ENCODE peak calls at places on chromosomes 5 and 9, in five cellular contexts. One of them, this sample, is unnamed.

GRCh38 chr5:1729641-1730486 is 69.8 kb downstream of the MRPL36 start:
- DNase-seq in transverse colon: no peak
- DNase-seq in CD8-positive, alpha-beta memory T cell: no peak
- DNase-seq in upper lobe of right lung: peak
- DNase-seq in heart right ventricle: no peak
- DNase-seq in this sample: peak

GRCh38 chr5:164362021-164362420 is 856.6 kb downstream of the MAT2B start:
- DNase-seq in transverse colon: no peak
- DNase-seq in CD8-positive, alpha-beta memory T cell: no peak
- DNase-seq in upper lobe of right lung: no peak
- DNase-seq in heart right ventricle: no peak
- DNase-seq in this sample: no peak

GRCh38 chr5:150057996-150058395 is 28.4 kb downstream of the CSF1R start:
- DNase-seq in transverse colon: no peak
- DNase-seq in CD8-positive, alpha-beta memory T cell: no peak
- DNase-seq in upper lobe of right lung: no peak
- DNase-seq in heart right ventricle: no peak
- DNase-seq in this sample: no peak

GRCh38 chr5:8633706-8634105 is 764.8 kb downstream of the MTRR start:
- DNase-seq in transverse colon: no peak
- DNase-seq in CD8-positive, alpha-beta memory T cell: no peak
- DNase-seq in upper lobe of right lung: no peak
- DNase-seq in heart right ventricle: no peak
- DNase-seq in this sample: no peak

GRCh38 chr5:13218518-13218917 is 726.0 kb downstream of the DNAH5 start:
- DNase-seq in transverse colon: no peak
- DNase-seq in CD8-positive, alpha-beta memory T cell: no peak
- DNase-seq in upper lobe of right lung: no peak
- DNase-seq in heart right ventricle: no peak
- DNase-seq in this sample: no peak

GRCh38 chr9:38112010-38112409 is 43.0 kb upstream of the SHB start:
- DNase-seq in transverse colon: no peak
- DNase-seq in CD8-positive, alpha-beta memory T cell: no peak
- DNase-seq in upper lobe of right lung: no peak
- DNase-seq in heart right ventricle: no peak
- DNase-seq in this sample: no peak

GRCh38 chr5:180331647-180331950 is 21.5 kb downstream of the GFPT2 start:
- DNase-seq in transverse colon: no peak
- DNase-seq in CD8-positive, alpha-beta memory T cell: no peak
- DNase-seq in upper lobe of right lung: no peak
- DNase-seq in heart right ventricle: no peak
- DNase-seq in this sample: no peak

GRCh38 chr5:96652769-96653455 is 9.3 kb upstream of the CAST start:
- DNase-seq in transverse colon: no peak
- DNase-seq in CD8-positive, alpha-beta memory T cell: no peak
- DNase-seq in upper lobe of right lung: no peak
- DNase-seq in heart right ventricle: no peak
- DNase-seq in this sample: no peak

GRCh38 chr9:36487482-36488321 is 85.0 kb upstream of the MELK start:
- DNase-seq in transverse colon: peak
- DNase-seq in CD8-positive, alpha-beta memory T cell: peak
- DNase-seq in upper lobe of right lung: peak
- DNase-seq in heart right ventricle: peak
- DNase-seq in this sample: peak

GRCh38 chr5:160333726-160334125 is 21.4 kb upstream of the CCNJL start:
- DNase-seq in transverse colon: no peak
- DNase-seq in CD8-positive, alpha-beta memory T cell: no peak
- DNase-seq in upper lobe of right lung: peak
- DNase-seq in heart right ventricle: no peak
- DNase-seq in this sample: no peak

GRCh38 chr5:88172847-88173758 is 95.5 kb downstream of the TMEM161B start:
- DNase-seq in transverse colon: no peak
- DNase-seq in CD8-positive, alpha-beta memory T cell: no peak
- DNase-seq in upper lobe of right lung: no peak
- DNase-seq in heart right ventricle: no peak
- DNase-seq in this sample: peak

GRCh38 chr5:171762016-171762415 is 23.6 kb upstream of the SMIM23 start:
- DNase-seq in transverse colon: no peak
- DNase-seq in CD8-positive, alpha-beta memory T cell: no peak
- DNase-seq in upper lobe of right lung: no peak
- DNase-seq in heart right ventricle: no peak
- DNase-seq in this sample: no peak

GRCh38 chr9:136138566-136138965 is 19.9 kb upstream of the TMEM250 start:
- DNase-seq in transverse colon: peak
- DNase-seq in CD8-positive, alpha-beta memory T cell: peak
- DNase-seq in upper lobe of right lung: no peak
- DNase-seq in heart right ventricle: no peak
- DNase-seq in this sample: peak

GRCh38 chr5:159395202-159395601 is 64.9 kb upstream of the IL12B start:
- DNase-seq in transverse colon: no peak
- DNase-seq in CD8-positive, alpha-beta memory T cell: no peak
- DNase-seq in upper lobe of right lung: no peak
- DNase-seq in heart right ventricle: no peak
- DNase-seq in this sample: no peak

GRCh38 chr5:153629027-153629426 is 138.6 kb downstream of the GRIA1 start:
- DNase-seq in transverse colon: no peak
- DNase-seq in CD8-positive, alpha-beta memory T cell: no peak
- DNase-seq in upper lobe of right lung: peak
- DNase-seq in heart right ventricle: peak
- DNase-seq in this sample: peak

GRCh38 chr5:133433133-133433532 is 179.2 kb downstream of the FSTL4 start:
- DNase-seq in transverse colon: no peak
- DNase-seq in CD8-positive, alpha-beta memory T cell: no peak
- DNase-seq in upper lobe of right lung: no peak
- DNase-seq in heart right ventricle: no peak
- DNase-seq in this sample: no peak
- H3K27ac ChIP-seq in transverse colon: no peak
- H3K27ac ChIP-seq in CD8-positive, alpha-beta memory T cell: no peak
- H3K27ac ChIP-seq in upper lobe of right lung: no peak
- H3K27ac ChIP-seq in heart right ventricle: no peak
- H3K27ac ChIP-seq in this sample: no peak

GRCh38 chr5:65018763-65019162 is 250.0 kb downstream of the CWC27 start:
- DNase-seq in transverse colon: no peak
- DNase-seq in CD8-positive, alpha-beta memory T cell: no peak
- DNase-seq in upper lobe of right lung: no peak
- DNase-seq in heart right ventricle: peak
- DNase-seq in this sample: no peak

GRCh38 chr5:65022932-65023331 is 254.2 kb downstream of the CWC27 start:
- DNase-seq in transverse colon: no peak
- DNase-seq in CD8-positive, alpha-beta memory T cell: no peak
- DNase-seq in upper lobe of right lung: no peak
- DNase-seq in heart right ventricle: no peak
- DNase-seq in this sample: no peak

GRCh38 chr5:65020492-65020891 is 251.8 kb downstream of the CWC27 start:
- DNase-seq in transverse colon: no peak
- DNase-seq in CD8-positive, alpha-beta memory T cell: no peak
- DNase-seq in upper lobe of right lung: no peak
- DNase-seq in heart right ventricle: no peak
- DNase-seq in this sample: no peak

GRCh38 chr5:65024681-65025080 is 256.0 kb downstream of the CWC27 start:
- DNase-seq in transverse colon: no peak
- DNase-seq in CD8-positive, alpha-beta memory T cell: no peak
- DNase-seq in upper lobe of right lung: no peak
- DNase-seq in heart right ventricle: no peak
- DNase-seq in this sample: no peak

DNA sequence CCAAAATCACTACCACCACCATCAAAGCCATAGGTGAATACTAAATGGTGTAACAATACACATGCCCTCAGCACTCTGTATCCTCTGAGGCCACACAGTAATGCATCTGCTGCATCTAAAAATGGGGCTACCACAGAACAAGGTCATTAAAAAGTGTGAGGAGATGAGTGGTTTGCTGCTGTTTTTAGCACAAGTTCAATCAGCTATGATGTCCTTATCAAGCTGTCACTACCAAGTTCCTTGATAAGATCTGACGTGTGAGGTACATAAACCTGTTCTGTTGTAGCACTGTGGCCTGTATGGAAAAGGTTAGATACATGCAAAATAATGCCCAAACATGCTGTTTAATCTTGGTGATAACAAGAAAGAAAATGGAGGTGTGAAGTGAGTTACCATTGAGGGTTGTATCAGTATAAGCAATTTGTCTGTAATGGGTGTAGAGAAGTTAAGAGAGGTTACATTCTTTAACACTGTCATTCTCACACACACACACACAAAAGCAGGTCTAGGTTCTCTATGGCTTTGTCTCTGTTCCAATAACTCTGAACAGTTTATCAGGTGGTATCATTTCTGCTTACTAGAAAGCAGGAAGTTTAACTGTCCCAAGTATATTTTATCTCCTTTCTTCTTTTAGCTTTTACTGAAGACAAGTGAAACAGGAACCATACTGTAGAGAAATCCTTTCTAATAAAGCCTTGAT is 252.9 kb downstream of the CWC27 start:
- DNase-seq in transverse colon: no peak
- DNase-seq in CD8-positive, alpha-beta memory T cell: no peak
- DNase-seq in upper lobe of right lung: no peak
- DNase-seq in heart right ventricle: no peak
- DNase-seq in this sample: no peak
- H3K27ac ChIP-seq in transverse colon: no peak
- H3K27ac ChIP-seq in CD8-positive, alpha-beta memory T cell: no peak
- H3K27ac ChIP-seq in upper lobe of right lung: no peak
- H3K27ac ChIP-seq in heart right ventricle: peak
- H3K27ac ChIP-seq in this sample: no peak

DNA sequence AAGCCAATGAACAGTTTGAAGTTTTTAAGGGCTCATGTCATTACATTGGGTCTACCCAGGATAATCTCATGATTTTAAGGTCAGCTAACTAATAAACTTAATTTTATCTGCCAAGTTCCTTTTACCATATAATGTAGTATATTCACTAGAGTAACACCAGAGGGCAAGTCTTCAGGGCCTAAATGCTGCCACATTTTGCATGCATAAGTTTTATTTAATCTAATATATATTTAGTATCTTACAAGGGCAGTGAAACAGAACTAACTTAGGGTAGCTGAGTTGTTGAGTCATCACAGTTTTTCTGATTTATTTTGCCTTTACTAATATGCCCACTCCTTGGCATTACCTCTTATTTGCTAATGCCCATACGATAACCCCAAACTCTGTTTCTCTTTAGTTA is 8.1 kb upstream of the APC start:
- DNase-seq in transverse colon: no peak
- DNase-seq in CD8-positive, alpha-beta memory T cell: no peak
- DNase-seq in upper lobe of right lung: no peak
- DNase-seq in heart right ventricle: no peak
- DNase-seq in this sample: no peak
- H3K27ac ChIP-seq in transverse colon: no peak
- H3K27ac ChIP-seq in CD8-positive, alpha-beta memory T cell: no peak
- H3K27ac ChIP-seq in upper lobe of right lung: no peak
- H3K27ac ChIP-seq in heart right ventricle: no peak
- H3K27ac ChIP-seq in this sample: no peak

GRCh38 chr9:109968702-109969450 is 188.9 kb downstream of the PALM2AKAP2 start:
- DNase-seq in transverse colon: no peak
- DNase-seq in CD8-positive, alpha-beta memory T cell: no peak
- DNase-seq in upper lobe of right lung: no peak
- DNase-seq in heart right ventricle: peak
- DNase-seq in this sample: no peak
- H3K27ac ChIP-seq in transverse colon: no peak
- H3K27ac ChIP-seq in CD8-positive, alpha-beta memory T cell: no peak
- H3K27ac ChIP-seq in upper lobe of right lung: peak
- H3K27ac ChIP-seq in heart right ventricle: peak
- H3K27ac ChIP-seq in this sample: no peak

GRCh38 chr9:112866662-112867274 is 23.9 kb downstream of the SLC46A2 start:
- DNase-seq in transverse colon: peak
- DNase-seq in CD8-positive, alpha-beta memory T cell: no peak
- DNase-seq in upper lobe of right lung: no peak
- DNase-seq in heart right ventricle: no peak
- DNase-seq in this sample: peak

GRCh38 chr9:112864982-112865381 is 25.7 kb downstream of the SLC46A2 start:
- DNase-seq in transverse colon: no peak
- DNase-seq in CD8-positive, alpha-beta memory T cell: no peak
- DNase-seq in upper lobe of right lung: no peak
- DNase-seq in heart right ventricle: no peak
- DNase-seq in this sample: no peak

GRCh38 chr9:112868461-112868860 is 22.2 kb downstream of the SLC46A2 start:
- DNase-seq in transverse colon: no peak
- DNase-seq in CD8-positive, alpha-beta memory T cell: no peak
- DNase-seq in upper lobe of right lung: no peak
- DNase-seq in heart right ventricle: no peak
- DNase-seq in this sample: no peak

GRCh38 chr9:112868956-112869594 is 21.6 kb downstream of the SLC46A2 start:
- DNase-seq in transverse colon: no peak
- DNase-seq in CD8-positive, alpha-beta memory T cell: no peak
- DNase-seq in upper lobe of right lung: no peak
- DNase-seq in heart right ventricle: no peak
- DNase-seq in this sample: no peak

GRCh38 chr9:112867275-112867991 is 23.2 kb downstream of the SLC46A2 start:
- DNase-seq in transverse colon: peak
- DNase-seq in CD8-positive, alpha-beta memory T cell: no peak
- DNase-seq in upper lobe of right lung: no peak
- DNase-seq in heart right ventricle: no peak
- DNase-seq in this sample: peak
- H3K27ac ChIP-seq in transverse colon: peak
- H3K27ac ChIP-seq in CD8-positive, alpha-beta memory T cell: no peak
- H3K27ac ChIP-seq in upper lobe of right lung: no peak
- H3K27ac ChIP-seq in heart right ventricle: no peak
- H3K27ac ChIP-seq in this sample: peak

DNA sequence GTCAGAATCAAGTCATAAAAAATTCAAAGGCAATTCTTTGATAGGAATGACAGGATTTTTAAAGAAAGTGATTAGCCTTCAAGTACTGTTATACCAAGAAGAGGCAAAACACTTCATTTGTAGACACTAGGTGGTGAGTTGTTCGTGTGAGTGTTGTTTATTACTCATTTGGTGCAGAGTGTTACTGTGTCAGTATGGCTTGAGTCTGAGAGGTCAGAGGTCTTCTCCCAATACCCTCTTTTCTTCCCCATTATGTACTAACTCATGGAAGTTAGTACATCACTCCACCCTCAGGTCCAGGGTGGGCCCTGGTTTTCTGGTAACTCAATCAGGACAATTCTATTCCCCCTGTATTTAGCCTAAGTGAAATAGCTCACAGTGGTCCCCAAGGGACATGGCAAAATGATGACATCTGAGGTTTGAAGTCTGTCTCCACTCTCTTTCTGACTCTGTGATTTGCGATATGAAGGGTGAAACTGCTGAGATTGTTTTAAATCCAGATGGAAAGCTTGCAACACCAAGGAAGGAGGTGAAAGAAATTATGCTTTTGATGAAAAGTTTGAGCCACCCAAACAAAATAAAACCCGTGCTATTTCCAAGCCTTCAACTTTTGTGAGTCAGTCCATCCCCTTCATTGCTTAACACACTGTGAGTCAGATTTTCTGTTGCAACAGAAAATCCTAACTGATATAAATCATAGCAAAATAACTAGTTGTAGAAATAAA is 56.8 kb downstream of the NUDT12 start:
- DNase-seq in transverse colon: no peak
- DNase-seq in CD8-positive, alpha-beta memory T cell: no peak
- DNase-seq in upper lobe of right lung: no peak
- DNase-seq in heart right ventricle: no peak
- DNase-seq in this sample: no peak
- H3K27ac ChIP-seq in transverse colon: no peak
- H3K27ac ChIP-seq in CD8-positive, alpha-beta memory T cell: no peak
- H3K27ac ChIP-seq in upper lobe of right lung: no peak
- H3K27ac ChIP-seq in heart right ventricle: no peak
- H3K27ac ChIP-seq in this sample: no peak

GRCh38 chr9:34200092-34200491 is 21.2 kb downstream of the UBAP1 start:
- DNase-seq in transverse colon: no peak
- DNase-seq in CD8-positive, alpha-beta memory T cell: no peak
- DNase-seq in upper lobe of right lung: no peak
- DNase-seq in heart right ventricle: no peak
- DNase-seq in this sample: no peak
- H3K27ac ChIP-seq in transverse colon: no peak
- H3K27ac ChIP-seq in CD8-positive, alpha-beta memory T cell: no peak
- H3K27ac ChIP-seq in upper lobe of right lung: no peak
- H3K27ac ChIP-seq in heart right ventricle: no peak
- H3K27ac ChIP-seq in this sample: no peak